ENCODE peak calls at places on chromosomes 4 and X, in five cellular contexts. V is WTC11; G is activated naive CD4-positive, alpha-beta T cell; Y is iPS-NIHi11; X is mesendoderm. D is an unnamed sample.

GRCh38 chr4:986949-987688 is at the start of gene IDUA:
- DNase-seq in V (peak), G (peak), Y (peak), X (peak), D (no peak)

GRCh38 chr4:90238141-90238540 is 110.9 kb downstream of the CCSER1 start:
- DNase-seq in V (no peak), G (no peak), Y (no peak), X (no peak), D (no peak)

GRCh38 chr4:80989921-80990544 is 40.5 kb upstream of the BMP3 start:
- DNase-seq in V (no peak), G (no peak), Y (peak), X (peak), D (no peak)

GRCh38 chr4:113445286-113445685 is 316.3 kb downstream of the CAMK2D start:
- DNase-seq in V (no peak), G (no peak), Y (no peak), X (no peak), D (no peak)

GRCh38 chrX:100743009-100743615 is 11.2 kb upstream of the SYTL4 start:
- DNase-seq in V (no peak), G (no peak), Y (no peak), X (no peak), D (no peak)

GRCh38 chr4:71994559-71994958 is 37.2 kb upstream of the NPFFR2 start:
- DNase-seq in V (no peak), G (no peak), Y (no peak), X (no peak), D (no peak)

GRCh38 chr4:131093303-131093702 is 1997.4 kb downstream of the C4orf33 start:
- DNase-seq in V (no peak), G (no peak), Y (no peak), X (peak), D (no peak)

GRCh38 chr4:45650545-45650944 is 473.3 kb downstream of the GABRG1 start:
- DNase-seq in V (no peak), G (no peak), Y (no peak), X (no peak), D (no peak)

GRCh38 chrX:134546187-134546586 is 86.2 kb downstream of the HPRT1 start:
- DNase-seq in V (peak), G (no peak), Y (no peak), X (no peak), D (no peak)

GRCh38 chrX:8704184-8704583 is 27.8 kb downstream of the ANOS1 start:
- DNase-seq in V (no peak), G (no peak), Y (no peak), X (no peak), D (no peak)

GRCh38 chrX:131288738-131289511 is at the start of gene IGSF1:
- DNase-seq in V (peak), G (no peak), Y (peak), X (peak), D (peak)

GRCh38 chr4:135838889-135839288 is 1637.3 kb upstream of the PABPC4L start:
- DNase-seq in V (no peak), G (no peak), Y (peak), X (peak), D (peak)

GRCh38 chr4:42048394-42048793 is 58.1 kb downstream of the SLC30A9 start:
- DNase-seq in V (no peak), G (no peak), Y (no peak), X (no peak), D (no peak)

GRCh38 chrX:45758738-45759397 is 558.2 kb upstream of the DIPK2B start:
- DNase-seq in V (no peak), G (no peak), Y (no peak), X (no peak), D (no peak)

GRCh38 chrX:155179343-155179997 is 36.8 kb upstream of the VBP1 start:
- DNase-seq in V (no peak), G (no peak), Y (no peak), X (no peak), D (no peak)

GRCh38 chr4:80461412-80461811 is 125.9 kb downstream of the CFAP299 start:
- DNase-seq in V (no peak), G (no peak), Y (peak), X (peak), D (no peak)

GRCh38 chrX:56986138-56986537 is 9.2 kb downstream of the SPIN3 start:
- DNase-seq in V (no peak), G (no peak), Y (no peak), X (no peak), D (no peak)

GRCh38 chr4:122728781-122729330 is 3.6 kb upstream of the BBS12 start:
- DNase-seq in V (no peak), G (no peak), Y (no peak), X (no peak), D (no peak)

GRCh38 chr4:16505726-16506125 is 279.5 kb upstream of the TAPT1 start:
- DNase-seq in V (peak), G (no peak), Y (peak), X (peak), D (no peak)

GRCh38 chrX:64151911-64152310 is 53.6 kb downstream of the AMER1 start:
- DNase-seq in V (no peak), G (no peak), Y (no peak), X (no peak), D (no peak)

GRCh38 chr4:44988011-44988410 is 261.7 kb upstream of the GNPDA2 start:
- DNase-seq in V (no peak), G (no peak), Y (no peak), X (no peak), D (no peak)

GRCh38 chr4:86220137-86220536 is 139.7 kb downstream of the MAPK10 start:
- DNase-seq in V (no peak), G (no peak), Y (no peak), X (no peak), D (no peak)

GRCh38 chrX:11698747-11699146 is 33.0 kb upstream of the ARHGAP6 start:
- DNase-seq in V (no peak), G (no peak), Y (no peak), X (no peak), D (no peak)

GRCh38 chr4:4818440-4819212 is 40.8 kb upstream of the MSX1 start:
- DNase-seq in V (no peak), G (no peak), Y (peak), X (no peak), D (no peak)

GRCh38 chr4:163562496-163562895 is 68.0 kb downstream of the TMA16 start:
- DNase-seq in V (no peak), G (no peak), Y (no peak), X (no peak), D (no peak)

GRCh38 chrX:119015407-119016242 is 41.2 kb downstream of the LONRF3 start:
- DNase-seq in V (no peak), G (no peak), Y (no peak), X (peak), D (no peak)

GRCh38 chrX:103663921-103664320 is 22.6 kb downstream of the MORF4L2 start:
- DNase-seq in V (no peak), G (no peak), Y (no peak), X (no peak), D (no peak)